ENCODE peak calls at places on chromosomes 11 and 22, in five cellular contexts. W is breast epithelium, F is transverse colon, Q is Panc1, Z is K562. C is an unnamed sample. For H3K36me3, the result is how much of the 10 kb centered on the place peaks cover.

GRCh38 chr11:35307221-35307621 is 112.1 kb downstream of the SLC1A2 start:
- DNase-seq in W (no peak), F (no peak), Q (no peak), Z (no peak), C (no peak)

GRCh38 chr11:13222285-13222684 is 55.3 kb upstream of the BMAL1 start:
- DNase-seq in W (no peak), F (no peak), Q (no peak), Z (no peak), C (no peak)

GRCh38 chr11:1371377-1371776 is 18.4 kb upstream of the BRSK2 start:
- DNase-seq in W (no peak), F (no peak), Q (no peak), Z (no peak), C (no peak)

GRCh38 chr11:12674936-12675696 is 895 bp downstream of the TEAD1 start:
- DNase-seq in W (no peak), F (no peak), Q (no peak), Z (peak), C (no peak)

GRCh38 chr11:706957-707816 is 1.2 kb downstream of the EPS8L2 start:
- DNase-seq in W (no peak), F (peak), Q (no peak), Z (no peak), C (no peak)

GRCh38 chr11:119307219-119307618 is 9.7 kb downstream of the MCAM start:
- DNase-seq in W (no peak), F (no peak), Q (no peak), Z (peak), C (no peak)

GRCh38 chr11:62148271-62148980 is 24.6 kb downstream of the INCENP start:
- DNase-seq in W (no peak), F (no peak), Q (no peak), Z (no peak), C (no peak)

GRCh38 chr22:30867746-30868662 is 100.6 kb downstream of the MORC2 start:
- DNase-seq in W (peak), F (peak), Q (no peak), Z (no peak), C (peak)

GRCh38 chr11:93005239-93005638 is 35.8 kb downstream of the MTNR1B start:
- DNase-seq in W (no peak), F (no peak), Q (no peak), Z (no peak), C (no peak)

GRCh38 chr11:57476223-57476882 is 16.0 kb downstream of the RTN4RL2 start:
- DNase-seq in W (peak), F (peak), Q (no peak), Z (no peak), C (no peak)

GRCh38 chr11:72863091-72863490 is 48.9 kb downstream of the ATG16L2 start:
- DNase-seq in W (no peak), F (no peak), Q (no peak), Z (no peak), C (no peak)

GRCh38 chr11:109937968-109938367 is 155.2 kb upstream of the ZC3H12C start:
- DNase-seq in W (no peak), F (no peak), Q (no peak), Z (no peak), C (no peak)

GRCh38 chr11:113874920-113875413 is 405 bp downstream of the USP28 start:
- DNase-seq in W (no peak), F (no peak), Q (no peak), Z (no peak), C (no peak)

GRCh38 chr11:120255519-120255866 is 15.6 kb downstream of the POU2F3 start:
- DNase-seq in W (no peak), F (no peak), Q (no peak), Z (no peak), C (no peak)

GRCh38 chr22:50146440-50147228 is 23.9 kb upstream of the PANX2 start:
- DNase-seq in W (no peak), F (peak), Q (no peak), Z (peak), C (no peak)

GRCh38 chr11:34028407-34028804 is 23.1 kb upstream of the CAPRIN1 start:
- DNase-seq in W (no peak), F (peak), Q (no peak), Z (no peak), C (no peak)

GRCh38 chr11:71210861-71211260 is 41.5 kb downstream of the SHANK2 start:
- DNase-seq in W (peak), F (no peak), Q (no peak), Z (no peak), C (no peak)

GRCh38 chr22:28021998-28022660 is 103.1 kb upstream of the PITPNB start:
- DNase-seq in W (peak), F (no peak), Q (no peak), Z (no peak), C (no peak)

GRCh38 chr11:33160147-33160546 is 1.1 kb downstream of the CSTF3 start:
- DNase-seq in W (no peak), F (no peak), Q (no peak), Z (peak), C (no peak)

GRCh38 chr22:41216984-41217383 is 11.9 kb downstream of the L3MBTL2 start:
- DNase-seq in W (no peak), F (no peak), Q (no peak), Z (no peak), C (no peak)

GRCh38 chr11:44247508-44247907 is 62.4 kb downstream of the ALX4 start:
- DNase-seq in W (no peak), F (no peak), Q (no peak), Z (no peak), C (no peak)

GRCh38 chr22:28992565-28993326 is 68.9 kb downstream of the C22orf31 start:
- DNase-seq in W (no peak), F (no peak), Q (no peak), Z (no peak), C (no peak)

GRCh38 chr11:118631109-118631508 is 23.7 kb downstream of the PHLDB1 start:
- DNase-seq in W (no peak), F (no peak), Q (no peak), Z (no peak), C (no peak)

GRCh38 chr11:71112990-71113389 is 139.4 kb downstream of the SHANK2 start:
- DNase-seq in W (peak), F (no peak), Q (no peak), Z (no peak), C (no peak)

GRCh38 chr22:36302439-36303114 is 49.6 kb downstream of the APOL1 start:
- DNase-seq in W (no peak), F (no peak), Q (no peak), Z (no peak), C (no peak)

GRCh38 chr11:114247070-114247789 is 49.0 kb upstream of the NNMT start:
- DNase-seq in W (no peak), F (no peak), Q (no peak), Z (no peak), C (no peak)

DNA sequence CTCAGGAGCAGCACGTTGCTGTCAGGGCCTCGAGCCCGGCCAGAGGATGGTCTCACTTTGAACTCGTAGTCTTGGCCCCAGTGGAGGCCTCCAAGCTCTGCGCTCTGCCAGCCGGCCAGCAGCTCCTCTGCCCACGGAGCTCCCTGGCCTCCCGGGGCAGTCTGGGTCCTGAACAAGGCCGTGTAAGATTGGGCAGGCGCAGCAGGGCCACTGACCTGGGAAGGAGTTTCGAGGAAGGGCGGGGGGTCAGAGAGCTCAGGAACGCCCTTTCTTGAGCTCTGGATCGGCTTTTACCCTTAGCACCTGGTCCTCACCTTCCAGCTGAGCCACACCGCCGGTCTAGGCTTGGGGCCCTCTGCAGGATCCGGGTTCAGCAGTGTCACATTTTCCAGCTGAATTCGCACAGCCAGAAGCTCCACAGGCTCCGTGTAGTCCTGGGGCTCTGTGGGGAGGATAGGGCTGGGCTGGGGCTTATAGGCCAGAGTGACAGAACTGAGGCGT is 2.1 kb downstream of the ROBO4 start:
- DNase-seq in W (no peak), F (no peak), Q (no peak), Z (no peak), C (peak)
- TF ChIP-seq POLR2AphosphoS5 in W (no peak), F (no peak), Q (no peak), Z (no peak), C (no peak)

GRCh38 chr22:20794132-20794990 is 20.4 kb downstream of the SERPIND1 start:
- DNase-seq in W (no peak), F (no peak), Q (no peak), Z (peak), C (no peak)
- H3K36me3 ChIP-seq in W (under half), F (under half), Q (under half), Z (half or more), C (half or more)

GRCh38 chr22:21942407-21942895 is 10.2 kb downstream of the PPM1F start:
- DNase-seq in W (peak), F (peak), Q (no peak), Z (no peak), C (no peak)
- TF ChIP-seq POLR2AphosphoS5 in W (peak), F (peak), Q (no peak), Z (no peak), C (peak)

DNA sequence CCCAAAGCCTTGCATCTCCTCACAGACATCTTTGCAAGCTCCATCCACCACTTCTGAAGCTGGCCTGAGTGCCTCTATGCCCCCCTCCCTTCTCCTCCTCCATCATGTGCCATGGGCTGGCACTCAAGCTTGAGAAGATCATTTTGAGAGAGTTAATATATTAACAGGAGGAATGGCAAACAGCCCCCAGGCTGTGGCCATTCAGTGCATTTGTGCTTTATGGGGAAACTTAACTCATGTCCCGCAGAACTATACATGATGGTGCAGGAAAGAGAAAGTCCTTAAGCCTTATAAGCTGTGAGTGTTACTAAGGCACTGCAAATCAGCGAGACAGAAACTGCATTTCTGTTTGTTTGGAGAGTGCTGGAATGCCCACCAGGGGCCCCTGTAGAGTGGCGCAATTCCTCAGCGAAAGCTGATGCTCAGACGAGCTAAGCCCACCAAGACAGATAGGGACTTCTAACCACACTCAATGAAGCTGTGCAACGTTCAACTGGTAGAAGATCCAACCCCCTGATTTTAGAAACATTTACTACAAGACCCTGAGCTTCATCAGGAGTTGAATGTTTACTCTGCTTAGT is 26.8 kb upstream of the PHLDA2 start:
- DNase-seq in W (no peak), F (no peak), Q (no peak), Z (no peak), C (no peak)
- H3K36me3 ChIP-seq in W (under half), F (half or more), Q (half or more), Z (half or more), C (under half)

GRCh38 chr11:128493570-128493965 is 93.8 kb downstream of the ETS1 start:
- DNase-seq in W (no peak), F (no peak), Q (no peak), Z (no peak), C (no peak)

GRCh38 chr11:128496684-128497056 is 90.7 kb downstream of the ETS1 start:
- DNase-seq in W (no peak), F (no peak), Q (no peak), Z (no peak), C (no peak)

GRCh38 chr11:128496249-128496648 is 91.1 kb downstream of the ETS1 start:
- DNase-seq in W (no peak), F (no peak), Q (no peak), Z (no peak), C (no peak)

GRCh38 chr11:128492903-128493569 is 94.3 kb downstream of the ETS1 start:
- DNase-seq in W (no peak), F (no peak), Q (no peak), Z (no peak), C (no peak)

DNA sequence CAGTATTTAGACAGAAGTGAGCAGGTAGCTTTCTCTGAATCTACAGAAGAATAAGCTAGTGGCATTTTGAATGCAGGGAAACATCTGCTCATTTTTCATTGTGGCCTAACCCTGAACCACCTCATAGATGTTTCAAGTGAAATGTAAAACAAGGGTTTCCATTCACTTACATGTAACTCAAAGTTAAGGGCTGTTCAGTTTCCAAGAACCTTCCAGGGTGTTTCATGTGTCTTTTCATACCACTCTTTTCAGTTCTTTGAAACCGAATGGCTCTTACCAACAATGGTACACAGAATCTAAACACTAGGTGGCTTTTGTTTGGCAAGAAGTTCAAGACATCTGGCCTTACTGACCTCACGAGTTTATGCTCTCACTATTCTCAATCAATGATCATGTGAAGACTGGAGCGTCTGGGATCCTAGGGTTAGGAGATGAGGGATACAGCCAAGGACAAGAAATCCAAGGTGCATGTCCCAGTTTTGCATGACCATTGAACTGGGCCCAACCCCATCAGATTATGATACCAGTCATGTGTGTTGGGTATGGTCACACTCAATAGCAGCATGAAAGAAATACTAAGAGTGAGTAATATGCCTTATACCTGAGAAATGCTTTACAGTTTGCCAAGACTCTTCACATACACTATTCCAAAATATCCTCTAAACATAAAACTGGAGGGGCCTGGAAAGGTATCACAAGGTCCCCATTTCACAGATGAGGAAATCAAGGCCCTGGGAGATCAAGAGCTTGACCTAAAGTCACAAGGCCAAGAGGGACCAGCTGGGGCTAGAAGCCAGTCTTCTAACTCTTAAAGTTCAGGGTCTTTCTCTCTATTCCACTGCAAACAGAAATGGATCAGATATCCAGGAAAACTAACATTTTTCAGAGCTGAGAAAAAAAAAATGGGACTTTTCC is 92.7 kb downstream of the ETS1 start:
- DNase-seq in W (no peak), F (no peak), Q (no peak), Z (no peak), C (no peak)
- TF ChIP-seq POLR2AphosphoS5 in W (no peak), F (no peak), Q (no peak), Z (no peak), C (no peak)

GRCh38 chr22:38221908-38222796 is 20.4 kb downstream of the MAFF start:
- DNase-seq in W (no peak), F (no peak), Q (no peak), Z (no peak), C (no peak)

GRCh38 chr22:38220653-38221386 is 19.0 kb downstream of the MAFF start:
- DNase-seq in W (no peak), F (no peak), Q (no peak), Z (no peak), C (no peak)

GRCh38 chr22:38221407-38221806 is 19.6 kb downstream of the MAFF start:
- DNase-seq in W (no peak), F (no peak), Q (no peak), Z (no peak), C (no peak)

GRCh38 chr22:38223289-38223960 is 21.6 kb downstream of the MAFF start:
- DNase-seq in W (no peak), F (no peak), Q (no peak), Z (no peak), C (no peak)

DNA sequence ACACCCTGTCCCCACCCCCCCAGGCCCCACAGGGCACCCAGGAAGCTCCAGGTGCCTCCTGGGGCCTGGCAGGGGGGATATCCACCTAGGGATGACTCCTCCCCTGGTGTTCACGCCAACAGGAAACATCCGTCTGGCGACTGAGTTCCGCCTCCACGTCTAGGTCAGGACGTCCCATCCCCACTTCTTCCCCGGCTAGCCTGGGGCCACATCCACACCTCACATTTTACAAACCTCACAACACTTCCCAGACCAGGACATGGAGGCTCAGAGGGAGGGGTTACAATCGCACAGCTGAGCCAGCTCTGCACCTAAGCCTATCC is 21.0 kb downstream of the MAFF start:
- DNase-seq in W (peak), F (peak), Q (no peak), Z (no peak), C (no peak)
- H3K36me3 ChIP-seq in W (under half), F (under half), Q (under half), Z (under half), C (under half)

GRCh38 chr11:68038718-68039525 is at the start of gene TCIRG1:
- DNase-seq in W (peak), F (peak), Q (no peak), Z (peak), C (no peak)
- TF ChIP-seq POLR2AphosphoS5 in W (peak), F (peak), Q (peak), Z (peak), C (peak)

GRCh38 chr11:79963886-79964660 is 523.2 kb upstream of the TENM4 start:
- DNase-seq in W (no peak), F (no peak), Q (no peak), Z (no peak), C (no peak)

GRCh38 chr11:79956061-79956460 is 515.2 kb upstream of the TENM4 start:
- DNase-seq in W (no peak), F (no peak), Q (no peak), Z (no peak), C (no peak)

GRCh38 chr11:79957702-79958101 is 516.9 kb upstream of the TENM4 start:
- DNase-seq in W (no peak), F (peak), Q (no peak), Z (no peak), C (no peak)

GRCh38 chr11:79953629-79954028 is 512.8 kb upstream of the TENM4 start:
- DNase-seq in W (no peak), F (no peak), Q (no peak), Z (no peak), C (no peak)

DNA sequence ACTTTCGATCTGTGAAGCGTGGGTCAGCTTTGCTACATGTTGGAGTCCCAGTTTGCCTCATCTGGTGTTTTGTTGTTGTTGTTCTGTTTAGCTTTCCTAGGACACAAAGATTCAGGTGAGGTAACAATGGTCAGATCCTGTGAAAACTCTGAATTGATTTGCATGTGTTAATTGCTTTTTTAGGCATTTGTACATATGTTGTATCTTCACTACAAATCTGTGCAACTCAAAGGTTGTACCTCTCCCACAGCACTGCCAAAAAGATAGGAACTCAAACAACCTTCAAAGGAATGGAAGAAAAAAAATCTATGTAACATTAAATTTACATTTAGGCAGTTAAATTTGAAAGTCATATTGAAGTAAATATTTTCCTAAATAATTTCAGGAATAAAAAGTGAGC is 518.5 kb upstream of the TENM4 start:
- DNase-seq in W (no peak), F (no peak), Q (no peak), Z (no peak), C (no peak)
- H3K36me3 ChIP-seq in W (under half), F (under half), Q (under half), Z (under half), C (under half)

GRCh38 chr22:19941365-19942070 is at the start of the genes COMT and TXNRD2:
- DNase-seq in W (peak), F (peak), Q (no peak), Z (peak), C (no peak)
- TF ChIP-seq POLR2AphosphoS5 in W (peak), F (no peak), Q (no peak), Z (no peak), C (peak)